ENCODE peak calls at places on chromosomes 11 and 22, in seven cellular contexts. P is effector memory CD8-positive, alpha-beta T cell; N is AG10803; E is Calu3; X is iPS DF 6.9; R is CD4-positive, alpha-beta T cell; D is fibroblast of lung. K is an unnamed sample.

GRCh38 chr22:48702573-48703264 is 1125.0 kb downstream of the BRD1 start:
- DNase-seq in R (no peak), E (peak), P (no peak), D (no peak), X (no peak), N (no peak), K (no peak)

GRCh38 chr22:45304971-45305370 is 4.8 kb upstream of the FAM118A start:
- DNase-seq in P (no peak), E (no peak), X (no peak), R (no peak), D (no peak), N (no peak), K (no peak)

GRCh38 chr11:10309163-10310093 is 4.6 kb downstream of the ADM start:
- DNase-seq in P (no peak), D (peak), X (no peak), E (peak), N (peak), R (no peak), K (no peak)

GRCh38 chr22:48758905-48759875 is 1068.5 kb downstream of the BRD1 start:
- DNase-seq in N (no peak), E (no peak), D (no peak), X (no peak), P (no peak), R (no peak), K (no peak)

GRCh38 chr22:31937328-31937727 is 7.0 kb upstream of the YWHAH start:
- DNase-seq in R (no peak), N (no peak), D (no peak), E (no peak), X (no peak), P (no peak), K (no peak)

GRCh38 chr11:85941380-85941973 is 86.3 kb downstream of the CCDC83 start:
- DNase-seq in E (peak), X (peak), D (peak), R (no peak), P (no peak), N (peak), K (peak)

GRCh38 chr22:49286236-49286760 is 541.4 kb downstream of the BRD1 start:
- DNase-seq in D (no peak), R (no peak), X (no peak), N (no peak), P (no peak), E (no peak), K (no peak)

GRCh38 chr22:31106001-31106571 is 1.3 kb downstream of the SELENOM start:
- DNase-seq in E (no peak), P (no peak), N (no peak), X (no peak), R (no peak), D (no peak), K (no peak)

GRCh38 chr22:32951807-32952153 is 106.4 kb downstream of the SYN3 start:
- DNase-seq in E (no peak), X (no peak), D (no peak), N (no peak), P (no peak), R (no peak), K (no peak)

GRCh38 chr11:48116843-48117242 is 99.8 kb upstream of the OR4B1 start:
- DNase-seq in D (no peak), E (peak), P (no peak), X (no peak), R (no peak), N (no peak), K (no peak)

GRCh38 chr11:10930224-10930960 is 72.5 kb upstream of the ZBED5 start:
- DNase-seq in D (peak), X (no peak), N (peak), P (no peak), E (no peak), R (no peak), K (no peak)

GRCh38 chr11:117934526-117935307 is 5.5 kb upstream of the TMPRSS13 start:
- DNase-seq in X (no peak), D (no peak), P (no peak), E (no peak), N (no peak), R (no peak), K (no peak)

GRCh38 chr11:64093233-64094039 is 57.7 kb downstream of the FLRT1 start:
- DNase-seq in X (no peak), E (no peak), N (no peak), D (no peak), R (no peak), P (no peak), K (no peak)

GRCh38 chr11:64245797-64246623 is 733 bp downstream of the PPP1R14B start:
- DNase-seq in R (peak), E (peak), D (peak), P (peak), X (no peak), N (peak), K (peak)

GRCh38 chr22:28015676-28016601 is 96.9 kb upstream of the PITPNB start:
- DNase-seq in R (no peak), E (no peak), P (no peak), X (no peak), N (peak), D (no peak), K (no peak)

GRCh38 chr11:114181752-114182151 is 114.4 kb upstream of the NNMT start:
- DNase-seq in R (no peak), P (no peak), N (no peak), D (no peak), X (no peak), E (no peak), K (no peak)

GRCh38 chr22:30015846-30016245 is 64.4 kb upstream of the HORMAD2 start:
- DNase-seq in P (no peak), X (no peak), E (no peak), R (no peak), D (peak), N (peak), K (peak)

GRCh38 chr22:50326959-50327710 is at the start of gene DENND6B:
- DNase-seq in D (peak), R (peak), X (no peak), E (peak), N (peak), P (peak), K (peak)

GRCh38 chr11:131356201-131356600 is 14.2 kb upstream of the NTM start:
- DNase-seq in N (no peak), P (no peak), D (peak), X (no peak), R (no peak), E (no peak), K (peak)

GRCh38 chr11:23124249-23124648 is 264.0 kb upstream of the CCDC179 start:
- DNase-seq in N (no peak), R (no peak), P (no peak), D (peak), X (no peak), E (no peak), K (no peak)

GRCh38 chr11:119320593-119321524 is 3.9 kb upstream of the MCAM start:
- DNase-seq in E (peak), N (peak), P (peak), R (peak), D (peak), X (no peak), K (no peak)

GRCh38 chr11:108135845-108136599 is 14.7 kb downstream of the ACAT1 start:
- DNase-seq in P (no peak), X (no peak), D (peak), E (no peak), N (peak), R (no peak), K (no peak)

GRCh38 chr22:42926768-42927167 is 69.7 kb upstream of the ARFGAP3 start:
- DNase-seq in R (no peak), N (no peak), X (no peak), E (no peak), P (no peak), D (no peak), K (no peak)

GRCh38 chr11:70776914-70777532 is 378.7 kb downstream of the CTTN start:
- DNase-seq in R (no peak), D (no peak), N (no peak), E (no peak), X (no peak), P (no peak), K (no peak)

GRCh38 chr22:40213478-40213877 is 35.8 kb downstream of the TNRC6B start:
- DNase-seq in N (no peak), X (no peak), D (no peak), E (no peak), P (no peak), R (no peak), K (no peak)